ENCODE peak calls at places on chromosome 18, in five cellular contexts. B is stomach, K is adrenal gland, R is endodermal cell, W is A549. E is an unnamed sample. For H3K4me1, the result is how much of the 10 kb centered on the place peaks cover.

GRCh38 chr18:46712406-46712805 is 44.4 kb downstream of the ST8SIA5 start:
- DNase-seq in B (no peak), K (peak), R (no peak), W (no peak), E (peak)

GRCh38 chr18:45664824-45665763 is 49.8 kb downstream of the SLC14A2 start:
- DNase-seq in B (peak), K (peak), R (peak), W (peak), E (peak)

GRCh38 chr18:22210331-22210754 is 41.0 kb downstream of the GATA6 start:
- DNase-seq in B (no peak), K (peak), R (no peak), W (no peak), E (no peak)

GRCh38 chr18:3500016-3500415 is 50.0 kb downstream of the TGIF1 start:
- DNase-seq in B (no peak), K (peak), R (no peak), W (no peak), E (no peak)

GRCh38 chr18:54787616-54788015 is 40.7 kb upstream of the RAB27B start:
- DNase-seq in B (no peak), K (no peak), R (no peak), W (no peak), E (no peak)

GRCh38 chr18:47250415-47251046 is 929 bp downstream of the SKOR2 start:
- DNase-seq in B (no peak), K (no peak), R (peak), W (no peak), E (no peak)

GRCh38 chr18:37343542-37343851 is 222.1 kb downstream of the CELF4 start:
- DNase-seq in B (no peak), K (no peak), R (no peak), W (no peak), E (no peak)

GRCh38 chr18:22703883-22704626 is 229.1 kb upstream of the RBBP8 start:
- DNase-seq in B (no peak), K (peak), R (no peak), W (peak), E (no peak)

GRCh38 chr18:21763846-21764646 is 23.5 kb downstream of the MIB1 start:
- DNase-seq in B (no peak), K (no peak), R (no peak), W (no peak), E (no peak)

GRCh38 chr18:63410792-63411191 is 11.5 kb downstream of the VPS4B start:
- DNase-seq in B (no peak), K (no peak), R (no peak), W (no peak), E (no peak)

GRCh38 chr18:63402246-63403164 is 19.8 kb downstream of the VPS4B start:
- DNase-seq in B (no peak), K (no peak), R (no peak), W (no peak), E (no peak)

GRCh38 chr18:63409301-63409700 is 13.0 kb downstream of the VPS4B start:
- DNase-seq in B (no peak), K (no peak), R (no peak), W (no peak), E (no peak)

GRCh38 chr18:63407734-63408133 is 14.5 kb downstream of the VPS4B start:
- DNase-seq in B (no peak), K (no peak), R (no peak), W (no peak), E (no peak)

DNA sequence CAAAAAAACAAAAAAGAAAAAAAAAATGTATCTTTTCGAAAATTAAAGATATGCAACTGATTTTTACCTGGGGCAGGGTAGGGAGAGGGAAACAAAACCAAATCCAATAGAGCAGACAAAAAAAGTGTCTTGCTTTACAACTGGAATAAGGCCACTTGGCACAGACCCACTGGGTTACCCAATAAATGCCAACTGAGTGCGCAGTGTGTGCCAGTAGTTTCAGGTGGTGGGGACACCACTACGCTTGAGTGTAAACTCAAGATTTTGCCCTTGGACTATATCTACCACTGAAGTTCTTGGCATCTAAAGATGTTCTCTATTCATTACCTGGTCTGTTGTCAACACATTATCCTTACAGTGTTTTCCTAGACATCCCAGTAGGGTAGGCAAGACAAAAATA is 16.3 kb downstream of the VPS4B start:
- DNase-seq in B (no peak), K (peak), R (no peak), W (no peak), E (no peak)
- H3K27ac ChIP-seq in B (no peak), K (no peak), R (no peak), W (no peak), E (no peak)

GRCh38 chr18:50734886-50735285 is 84.9 kb downstream of the MRO start:
- DNase-seq in B (no peak), K (no peak), R (no peak), W (no peak), E (no peak)

GRCh38 chr18:50734342-50734741 is 85.5 kb downstream of the MRO start:
- DNase-seq in B (no peak), K (no peak), R (peak), W (no peak), E (no peak)

GRCh38 chr18:50738103-50738757 is 81.6 kb downstream of the MRO start:
- DNase-seq in B (no peak), K (peak), R (no peak), W (no peak), E (no peak)

GRCh38 chr18:50742947-50743346 is 76.9 kb downstream of the MRO start:
- DNase-seq in B (no peak), K (no peak), R (no peak), W (no peak), E (no peak)

GRCh38 chr18:50737127-50737526 is 82.7 kb downstream of the MRO start:
- DNase-seq in B (no peak), K (no peak), R (no peak), W (no peak), E (no peak)
- TF ChIP-seq CTCF in B (no peak), K (no peak), R (peak), W (no peak), E (no peak)

GRCh38 chr18:12088731-12089375 is 4.8 kb upstream of the ANKRD62 start:
- DNase-seq in B (no peak), K (no peak), R (no peak), W (no peak), E (no peak)

GRCh38 chr18:12086677-12087482 is 6.8 kb upstream of the ANKRD62 start:
- DNase-seq in B (no peak), K (no peak), R (no peak), W (no peak), E (no peak)

GRCh38 chr18:12088096-12088495 is 5.5 kb upstream of the ANKRD62 start:
- DNase-seq in B (no peak), K (no peak), R (no peak), W (no peak), E (no peak)

GRCh38 chr18:12086249-12086648 is 7.4 kb upstream of the ANKRD62 start:
- DNase-seq in B (peak), K (no peak), R (no peak), W (no peak), E (no peak)

DNA sequence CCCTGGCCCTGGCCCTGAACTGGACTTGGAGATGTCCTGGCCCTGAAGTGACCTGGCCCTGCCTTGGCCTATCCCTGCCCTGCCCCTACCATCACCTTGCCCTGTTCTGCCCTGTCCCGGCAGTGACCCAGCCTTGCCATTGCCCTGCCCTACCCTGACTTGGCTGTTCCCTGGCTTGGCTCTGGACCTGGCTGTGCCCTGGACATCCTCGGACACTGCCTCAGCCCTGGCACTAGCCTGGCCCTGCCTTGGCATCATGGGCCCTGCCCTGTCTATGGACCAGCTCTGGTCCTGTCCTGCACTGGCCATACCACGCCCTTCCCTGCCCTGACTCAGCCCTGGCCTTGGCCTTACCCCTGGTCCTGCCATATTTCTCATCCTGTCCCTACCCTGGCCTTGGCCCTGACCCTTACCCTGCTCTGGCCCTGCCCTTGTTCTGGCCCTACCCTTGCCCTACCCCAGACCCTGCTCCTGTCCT is 6.1 kb upstream of the ANKRD62 start:
- DNase-seq in B (no peak), K (no peak), R (no peak), W (no peak), E (no peak)
- H3K4me1 ChIP-seq in B (under half), K (under half), R (under half), W (under half), E (under half)

DNA sequence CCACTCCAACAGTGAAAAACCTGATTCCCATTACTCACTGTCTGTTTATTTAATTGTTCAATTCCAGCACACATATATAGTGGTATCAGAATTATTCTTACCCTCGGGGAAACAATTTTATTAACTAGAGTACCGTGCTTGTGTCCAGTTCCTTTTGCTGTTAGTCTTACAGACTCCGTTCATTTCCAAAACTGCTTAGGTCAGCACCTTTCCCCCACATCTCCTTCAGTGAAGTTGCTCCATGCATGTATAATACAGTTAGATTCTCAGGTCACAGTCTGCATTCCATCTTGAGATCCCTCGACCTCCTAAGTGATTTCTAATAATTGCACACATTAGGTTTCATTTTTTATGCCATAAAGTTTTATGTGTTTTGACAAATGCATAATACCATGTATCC is 56.3 kb upstream of the ZNF521 start:
- DNase-seq in B (no peak), K (no peak), R (no peak), W (no peak), E (no peak)
- H3K27ac ChIP-seq in B (no peak), K (no peak), R (no peak), W (no peak), E (no peak)

GRCh38 chr18:62432176-62432575 is 90.6 kb upstream of the ZCCHC2 start:
- DNase-seq in B (no peak), K (no peak), R (no peak), W (no peak), E (no peak)

GRCh38 chr18:62436636-62437519 is 85.9 kb upstream of the ZCCHC2 start:
- DNase-seq in B (peak), K (peak), R (no peak), W (no peak), E (peak)

GRCh38 chr18:62437520-62438329 is 85.1 kb upstream of the ZCCHC2 start:
- DNase-seq in B (no peak), K (peak), R (no peak), W (no peak), E (no peak)

GRCh38 chr18:62435435-62436031 is 87.3 kb upstream of the ZCCHC2 start:
- DNase-seq in B (no peak), K (no peak), R (no peak), W (no peak), E (no peak)

DNA sequence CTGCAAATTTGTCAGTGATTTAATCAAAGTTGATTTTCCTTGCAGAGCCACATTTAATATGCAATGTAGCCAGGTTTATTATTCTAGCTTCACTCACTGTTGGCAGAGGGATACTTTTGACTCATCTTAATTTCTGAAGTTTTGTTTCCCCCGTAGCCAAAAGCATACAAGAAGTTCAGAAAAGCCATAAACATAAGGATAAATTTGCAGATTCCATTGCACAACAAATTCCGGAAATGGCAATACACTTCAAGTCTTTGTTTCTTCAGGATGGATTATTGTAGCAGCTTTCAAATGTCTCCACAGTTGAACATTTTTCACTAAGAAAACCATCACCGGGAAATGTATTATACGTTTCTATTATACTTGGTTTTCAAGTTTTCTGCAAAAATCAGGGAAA is 88.0 kb upstream of the ZCCHC2 start:
- DNase-seq in B (no peak), K (no peak), R (no peak), W (no peak), E (no peak)
- TF ChIP-seq CTCF in B (no peak), K (no peak), R (no peak), W (no peak), E (no peak)

GRCh38 chr18:13380671-13381070 is 162.1 kb downstream of the LDLRAD4 start:
- DNase-seq in B (no peak), K (no peak), R (no peak), W (no peak), E (no peak)
- H3K4me1 ChIP-seq in B (under half), K (under half), R (under half), W (under half), E (under half)

GRCh38 chr18:63936932-63937393 is 12.1 kb upstream of the HMSD start:
- DNase-seq in B (no peak), K (no peak), R (no peak), W (no peak), E (no peak)

GRCh38 chr18:63940008-63940407 is 9.1 kb upstream of the HMSD start:
- DNase-seq in B (no peak), K (no peak), R (no peak), W (no peak), E (no peak)

GRCh38 chr18:63930774-63931354 is 18.2 kb upstream of the HMSD start:
- DNase-seq in B (no peak), K (no peak), R (no peak), W (no peak), E (no peak)

GRCh38 chr18:63936156-63936931 is 12.8 kb upstream of the HMSD start:
- DNase-seq in B (peak), K (peak), R (peak), W (peak), E (peak)
- H3K27ac ChIP-seq in B (no peak), K (no peak), R (no peak), W (peak), E (no peak)